ENCODE peak calls at places on chromosomes 3 and 15, in five cellular contexts. P is coronary artery, T is endodermal cell, N is upper lobe of right lung, K is IMR-90. M is an unnamed sample.

GRCh38 chr15:92821491-92822116 is 78.5 kb upstream of the CHD2 start:
- DNase-seq in P (no peak), T (no peak), K (peak), N (no peak), M (no peak)

GRCh38 chr15:91553455-91553854 is 300.1 kb upstream of the SLCO3A1 start:
- DNase-seq in T (peak), N (peak), P (no peak), K (no peak), M (no peak)

GRCh38 chr3:157388051-157388450 is 48.6 kb upstream of the PTX3 start:
- DNase-seq in T (no peak), P (no peak), N (no peak), K (peak), M (peak)

GRCh38 chr3:64361962-64362735 is 136.9 kb upstream of the PRICKLE2 start:
- DNase-seq in K (peak), T (no peak), N (no peak), P (no peak), M (no peak)

GRCh38 chr3:70832035-70832795 is 519.8 kb upstream of the MDFIC2 start:
- DNase-seq in T (no peak), K (peak), N (no peak), P (no peak), M (peak)

GRCh38 chr3:123883656-123884257 is 375 bp downstream of the MYLK start:
- DNase-seq in K (no peak), T (peak), P (no peak), N (no peak), M (peak)

GRCh38 chr3:169907476-169907875 is 3.9 kb upstream of the SAMD7 start:
- DNase-seq in N (no peak), K (no peak), P (no peak), T (peak), M (no peak)

GRCh38 chr15:58501636-58502178 is 69.9 kb downstream of the LIPC start:
- DNase-seq in T (no peak), P (no peak), K (no peak), N (no peak), M (peak)

GRCh38 chr3:70244422-70244821 is 68.0 kb downstream of the MDFIC2 start:
- DNase-seq in T (no peak), P (no peak), N (no peak), K (no peak), M (no peak)

GRCh38 chr3:58116985-58117384 is 93.8 kb downstream of the DNASE1L3 start:
- DNase-seq in K (peak), N (no peak), P (no peak), T (no peak), M (peak)

GRCh38 chr3:102510663-102511062 is 75.8 kb downstream of the ZPLD1 start:
- DNase-seq in P (no peak), N (no peak), K (no peak), T (no peak), M (no peak)

GRCh38 chr3:70911719-70912118 is 599.3 kb upstream of the MDFIC2 start:
- DNase-seq in N (no peak), P (no peak), K (no peak), T (no peak), M (no peak)

GRCh38 chr3:57147071-57147470 is 18.1 kb downstream of the IL17RD start:
- DNase-seq in N (no peak), K (no peak), T (no peak), P (peak), M (peak)

GRCh38 chr3:42539871-42540714 is 37.6 kb downstream of the VIPR1 start:
- DNase-seq in P (no peak), T (peak), K (no peak), N (peak), M (peak)

GRCh38 chr15:89496155-89497098 is at the start of gene RHCG:
- DNase-seq in T (peak), P (peak), N (no peak), K (peak), M (peak)

GRCh38 chr3:144763878-144764454 is 792.3 kb downstream of the DIPK2A start:
- DNase-seq in N (no peak), P (no peak), K (no peak), T (no peak), M (no peak)

GRCh38 chr3:125052671-125053303 is 3.0 kb downstream of the HEG1 start:
- DNase-seq in K (peak), P (no peak), N (no peak), T (peak), M (peak)

GRCh38 chr3:82390868-82391267 is 629.4 kb upstream of the GBE1 start:
- DNase-seq in P (no peak), N (no peak), T (no peak), K (no peak), M (no peak)

GRCh38 chr3:187822402-187822801 is 77.1 kb upstream of the BCL6 start:
- DNase-seq in P (no peak), T (no peak), N (no peak), K (no peak), M (no peak)

GRCh38 chr3:97871788-97872187 is 50.0 kb downstream of the CRYBG3 start:
- DNase-seq in T (no peak), P (no peak), N (no peak), K (peak), M (peak)

GRCh38 chr15:98967096-98967495 is 40.5 kb downstream of the PGPEP1L start:
- DNase-seq in K (no peak), P (no peak), N (no peak), T (peak), M (no peak)

GRCh38 chr15:43209059-43209824 is 11.6 kb downstream of the EPB42 start:
- DNase-seq in T (peak), K (no peak), P (peak), N (no peak), M (peak)

GRCh38 chr3:775178-775885 is 317.5 kb upstream of the CNTN6 start:
- DNase-seq in K (no peak), N (no peak), P (no peak), T (no peak), M (no peak)

GRCh38 chr15:69976366-69976994 is 121.2 kb downstream of the TLE3 start:
- DNase-seq in P (no peak), N (no peak), T (peak), K (peak), M (peak)

GRCh38 chr3:16113704-16114103 is 60.8 kb upstream of the GALNT15 start:
- DNase-seq in T (no peak), N (no peak), K (peak), P (no peak), M (peak)

GRCh38 chr15:36885709-36886108 is 214.6 kb downstream of the MEIS2 start:
- DNase-seq in P (no peak), K (no peak), N (no peak), T (no peak), M (no peak)

GRCh38 chr15:70212963-70213315 is 115.2 kb upstream of the TLE3 start:
- DNase-seq in N (no peak), K (no peak), P (no peak), T (peak), M (no peak)

GRCh38 chr15:37075777-37076176 is 24.6 kb downstream of the MEIS2 start:
- DNase-seq in P (no peak), K (no peak), N (no peak), T (no peak), M (no peak)

GRCh38 chr15:93520206-93520605 is 431.2 kb upstream of the RGMA start:
- DNase-seq in K (no peak), P (no peak), N (no peak), T (peak), M (no peak)

GRCh38 chr3:14113964-14114667 is 10.6 kb downstream of the CHCHD4 start:
- DNase-seq in P (no peak), T (peak), N (no peak), K (no peak), M (peak)

GRCh38 chr3:106120334-106120733 is 251.5 kb upstream of the CBLB start:
- DNase-seq in N (no peak), P (no peak), T (no peak), K (peak), M (peak)

GRCh38 chr15:31157644-31158069 is 56.1 kb upstream of the TRPM1 start:
- DNase-seq in T (no peak), N (no peak), K (no peak), P (no peak), M (peak)

GRCh38 chr15:75790631-75791336 is 52.5 kb upstream of the UBE2Q2 start:
- DNase-seq in K (no peak), T (peak), N (no peak), P (no peak), M (no peak)

GRCh38 chr3:52056521-52056967 is at the start of gene DUSP7:
- DNase-seq in N (peak), T (peak), K (peak), P (peak), M (peak)

GRCh38 chr3:64880926-64881325 is 193.1 kb upstream of the ADAMTS9 start:
- DNase-seq in K (no peak), N (no peak), P (no peak), T (no peak), M (no peak)

GRCh38 chr3:107662109-107662477 is 139.3 kb downstream of the BBX start:
- DNase-seq in T (no peak), K (peak), P (no peak), N (no peak), M (peak)

GRCh38 chr3:70789878-70790277 is 477.4 kb upstream of the MDFIC2 start:
- DNase-seq in K (no peak), P (no peak), N (no peak), T (no peak), M (no peak)

GRCh38 chr3:59442056-59442455 is 392.2 kb upstream of the CFAP20DC start:
- DNase-seq in N (no peak), P (no peak), K (no peak), T (no peak), M (no peak)

GRCh38 chr3:53744351-53744750 is 101.9 kb downstream of the CHDH start:
- DNase-seq in P (no peak), K (no peak), N (no peak), T (peak), M (no peak)
- TF ChIP-seq CTCF in P (no peak), K (no peak), N (no peak), T (peak), M (no peak)

GRCh38 chr3:50167782-50168317 is 12.7 kb downstream of the SEMA3F start:
- DNase-seq in T (peak), K (no peak), N (no peak), P (no peak), M (no peak)
- H3K4me3 ChIP-seq in T (no peak), K (no peak), N (no peak), P (no peak), M (no peak)

GRCh38 chr3:99468918-99469317 is 169.5 kb upstream of the COL8A1 start:
- DNase-seq in K (no peak), P (no peak), T (no peak), N (no peak), M (no peak)
- TF ChIP-seq CTCF in K (no peak), P (no peak), T (no peak), N (no peak), M (no peak)

GRCh38 chr3:149247929-149248691 is 26.5 kb upstream of the CP start:
- DNase-seq in P (no peak), T (no peak), K (peak), N (no peak), M (peak)
- H3K4me3 ChIP-seq in P (no peak), T (no peak), K (no peak), N (no peak), M (no peak)

DNA sequence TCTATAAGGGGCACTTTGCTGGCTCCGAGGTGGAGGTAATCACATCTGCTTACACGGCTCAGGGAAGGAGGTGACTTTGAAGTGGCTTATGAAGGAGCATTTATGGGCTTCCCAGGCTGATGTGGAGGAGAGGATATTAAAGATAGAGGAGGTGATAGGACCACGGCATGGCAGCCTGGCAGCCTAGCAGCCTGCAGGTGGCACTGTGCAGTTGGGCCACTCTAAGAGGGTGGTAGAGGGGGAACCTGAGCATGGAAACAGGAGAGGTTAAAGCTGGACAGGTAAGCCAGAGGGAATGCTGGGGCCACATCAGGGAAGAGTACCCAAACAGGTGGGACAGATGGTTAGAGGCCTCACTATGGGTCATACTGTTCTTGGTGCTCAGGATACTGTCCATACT is 375.0 kb downstream of the WDR72 start:
- DNase-seq in T (peak), K (no peak), P (no peak), N (peak), M (no peak)
- TF ChIP-seq CTCF in T (peak), K (no peak), P (no peak), N (peak), M (no peak)

GRCh38 chr3:141294300-141294699 is 62.7 kb downstream of the PXYLP1 start:
- DNase-seq in P (no peak), N (no peak), K (no peak), T (no peak), M (no peak)

GRCh38 chr3:141292346-141293058 is 60.9 kb downstream of the PXYLP1 start:
- DNase-seq in P (peak), N (no peak), T (no peak), K (no peak), M (no peak)

GRCh38 chr3:141289228-141289772 is 57.7 kb downstream of the PXYLP1 start:
- DNase-seq in K (no peak), N (no peak), T (no peak), P (peak), M (no peak)

GRCh38 chr3:141291610-141292345 is 60.2 kb downstream of the PXYLP1 start:
- DNase-seq in K (no peak), T (no peak), N (no peak), P (peak), M (no peak)

GRCh38 chr3:141294848-141295247 is 63.2 kb downstream of the PXYLP1 start:
- DNase-seq in N (no peak), T (no peak), P (no peak), K (peak), M (peak)
- H3K4me3 ChIP-seq in N (peak), T (peak), P (peak), K (no peak), M (peak)

DNA sequence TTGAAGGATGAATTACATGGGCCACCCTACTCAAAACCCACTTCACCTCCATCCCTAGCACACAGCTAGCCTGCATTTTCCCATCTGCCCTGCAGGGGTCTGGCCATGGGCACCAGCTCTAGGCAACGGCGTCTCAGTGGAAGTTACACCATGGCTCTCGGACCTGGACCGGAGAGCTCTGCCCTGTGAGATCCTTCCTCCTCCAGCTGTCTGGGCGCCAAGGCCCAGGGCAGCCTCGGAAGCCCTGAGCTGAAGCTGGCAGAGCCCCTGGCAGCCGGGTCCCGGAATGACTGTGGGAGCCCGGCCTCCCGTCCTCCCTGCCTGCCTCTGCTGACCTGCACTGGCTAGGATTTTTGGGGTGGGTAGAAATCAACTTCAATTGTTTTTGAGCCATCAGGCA is 98.9 kb downstream of the CHSY1 start:
- DNase-seq in N (no peak), T (peak), K (no peak), P (no peak), M (no peak)
- TF ChIP-seq CTCF in N (peak), T (peak), K (peak), P (no peak), M (peak)